ENCODE peak calls at places on chromosomes 3 and 15, in four cellular contexts. P is ovary, S is uterus, E is transverse colon. R is an unnamed sample.

GRCh38 chr3:32359766-32360513 is 31.7 kb upstream of the CMTM7 start:
- DNase-seq in S (no peak), P (no peak), E (no peak), R (no peak)

GRCh38 chr3:47791193-47791855 is 9.6 kb upstream of the SMARCC1 start:
- DNase-seq in E (no peak), P (no peak), S (no peak), R (no peak)

GRCh38 chr15:80953953-80954778 is 35.5 kb downstream of the MESD start:
- DNase-seq in S (no peak), P (no peak), E (no peak), R (no peak)

GRCh38 chr3:33145901-33146580 is 32.2 kb downstream of the CRTAP start:
- DNase-seq in E (no peak), P (no peak), S (no peak), R (no peak)

GRCh38 chr3:186596568-186597287 is 16.1 kb upstream of the AHSG start:
- DNase-seq in E (no peak), S (no peak), P (no peak), R (no peak)

GRCh38 chr3:17979248-17979647 is 236.8 kb upstream of the TBC1D5 start:
- DNase-seq in P (no peak), E (peak; percentile 8), S (no peak), R (no peak)

GRCh38 chr3:149010504-149010951 is 19.2 kb downstream of the GYG1 start:
- DNase-seq in E (no peak), S (no peak), P (no peak), R (no peak)

GRCh38 chr3:130700541-130700940 is 46.1 kb downstream of the PIK3R4 start:
- DNase-seq in S (no peak), P (no peak), E (no peak), R (peak; percentile 34)

GRCh38 chr3:53104762-53105161 is 25.5 kb downstream of the RFT1 start:
- DNase-seq in S (no peak), E (no peak), P (no peak), R (no peak)

GRCh38 chr3:149448331-149448831 is 26.1 kb upstream of the TM4SF4 start:
- DNase-seq in S (no peak), P (no peak), E (no peak), R (no peak)

GRCh38 chr15:50865515-50866370 is 42.7 kb upstream of the AP4E1 start:
- DNase-seq in S (no peak), E (no peak), P (no peak), R (no peak)

GRCh38 chr3:47022540-47023161 is 43.2 kb downstream of the NBEAL2 start:
- DNase-seq in P (no peak), E (peak; percentile 71), S (no peak), R (no peak)

GRCh38 chr15:31035610-31036009 is 44.2 kb upstream of the MTMR10 start:
- DNase-seq in S (no peak), P (no peak), E (no peak), R (no peak)

GRCh38 chr15:95872366-95872771 is 458.1 kb upstream of the NR2F2 start:
- DNase-seq in E (no peak), S (no peak), P (no peak), R (no peak)

GRCh38 chr15:98906712-98907083 is 100.9 kb downstream of the PGPEP1L start:
- DNase-seq in P (no peak), S (no peak), E (no peak), R (peak; percentile 53)

GRCh38 chr3:141876891-141877561 is 583 bp downstream of the ATP1B3 start:
- DNase-seq in E (peak; percentile 65), S (peak; percentile 60), P (peak; percentile 67), R (peak; percentile 77)

GRCh38 chr3:34758630-34759261 is 880.6 kb upstream of the ARPP21 start:
- DNase-seq in S (no peak), P (no peak), E (no peak), R (no peak)

GRCh38 chr3:196023947-196024346 is 57.9 kb downstream of the TFRC start:
- DNase-seq in P (no peak), E (no peak), S (no peak), R (no peak)

GRCh38 chr15:48244923-48245322 is 38.8 kb downstream of the SLC12A1 start:
- DNase-seq in E (no peak), P (no peak), S (no peak), R (no peak)

GRCh38 chr3:162400697-162401096 is 904.1 kb downstream of the OTOL1 start:
- DNase-seq in S (no peak), E (no peak), P (no peak), R (no peak)

GRCh38 chr3:179760944-179761343 is 108.1 kb downstream of the USP13 start:
- DNase-seq in E (no peak), S (no peak), P (no peak), R (no peak)

GRCh38 chr3:161310649-161311423 is 60.5 kb downstream of the SPTSSB start:
- DNase-seq in S (no peak), P (no peak), E (peak; percentile 17), R (no peak)

GRCh38 chr3:60053518-60054265 is 1003.9 kb upstream of the CFAP20DC start:
- DNase-seq in P (no peak), S (no peak), E (no peak), R (no peak)

GRCh38 chr3:119294889-119295769 is 946 bp downstream of the ARHGAP31 start:
- DNase-seq in S (peak; percentile 35), P (peak; percentile 61), E (peak; percentile 48), R (peak; percentile 72)

GRCh38 chr3:44125882-44126281 is 115.8 kb upstream of the TOPAZ1 start:
- DNase-seq in E (no peak), P (no peak), S (no peak), R (no peak)

GRCh38 chr3:113287818-113288648 is 76.7 kb downstream of the BOC start:
- DNase-seq in S (peak; percentile 63), P (no peak), E (peak; percentile 53), R (peak; percentile 45)

GRCh38 chr3:56800373-56801150 is 1.2 kb downstream of the ARHGEF3 start:
- DNase-seq in P (no peak), E (peak; percentile 45), S (no peak), R (no peak)

GRCh38 chr15:85587707-85588441 is 206.9 kb downstream of the KLHL25 start:
- DNase-seq in E (no peak), P (no peak), S (no peak), R (no peak)

GRCh38 chr15:76565366-76565765 is 228.8 kb downstream of the ISL2 start:
- DNase-seq in P (no peak), E (no peak), S (no peak), R (no peak)

GRCh38 chr3:70476174-70476573 is 163.7 kb upstream of the MDFIC2 start:
- DNase-seq in S (no peak), P (no peak), E (no peak), R (no peak)

GRCh38 chr3:137410028-137410427 is 354.1 kb upstream of the SOX14 start:
- DNase-seq in S (no peak), E (no peak), P (no peak), R (no peak)

GRCh38 chr3:177604181-177604580 is 406.9 kb upstream of the TBL1XR1 start:
- DNase-seq in E (no peak), S (no peak), P (no peak), R (no peak)

GRCh38 chr3:132284756-132285619 is 32.2 kb upstream of the ACP3 start:
- DNase-seq in E (no peak), P (no peak), S (no peak), R (no peak)

GRCh38 chr3:72258786-72259185 is 473.8 kb upstream of the PROK2 start:
- DNase-seq in P (no peak), S (no peak), E (no peak), R (no peak)

GRCh38 chr3:189513281-189514151 is 117.7 kb upstream of the TP63 start:
- DNase-seq in P (no peak), E (peak; percentile 59), S (no peak), R (no peak)

GRCh38 chr3:144324061-144324460 is 352.4 kb downstream of the DIPK2A start:
- DNase-seq in E (no peak), S (no peak), P (no peak), R (no peak)

GRCh38 chr15:68994981-68995753 is 19.3 kb upstream of the NOX5 start:
- DNase-seq in E (no peak), P (no peak), S (no peak), R (no peak)

GRCh38 chr15:68994149-68994548 is 20.3 kb upstream of the NOX5 start:
- DNase-seq in P (no peak), S (no peak), E (no peak), R (no peak)

GRCh38 chr15:68991723-68992122 is 22.8 kb upstream of the NOX5 start:
- DNase-seq in S (no peak), E (no peak), P (peak; percentile 67), R (no peak)

GRCh38 chr15:68992696-68993095 is 21.8 kb upstream of the NOX5 start:
- DNase-seq in P (no peak), E (no peak), S (no peak), R (no peak)

DNA sequence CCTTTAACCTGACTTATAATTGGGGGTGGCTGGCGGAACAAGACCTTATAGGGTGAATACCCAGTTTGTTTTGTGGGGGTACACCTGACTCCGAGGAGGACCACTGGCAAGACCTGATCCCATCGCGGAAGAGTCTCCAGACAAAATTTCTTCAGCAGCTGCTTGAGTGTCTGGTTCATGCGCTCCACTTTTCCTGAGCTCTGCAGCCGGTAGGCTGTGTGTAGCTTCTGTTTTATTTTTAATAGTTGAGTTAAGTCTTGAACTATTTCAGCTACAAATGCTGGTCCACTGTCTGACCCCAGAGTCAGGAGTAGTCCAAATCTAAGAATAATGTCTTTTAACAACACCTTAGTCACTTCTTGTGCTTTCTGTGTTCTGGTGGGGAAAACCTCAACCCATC is 21.2 kb upstream of the NOX5 start:
- DNase-seq in P (no peak), E (no peak), S (no peak), R (no peak)
- TF ChIP-seq POLR2A in P (no peak), E (no peak), S (no peak), R (no peak)

GRCh38 chr3:136262559-136262958 is 12.4 kb downstream of the PCCB start:
- DNase-seq in P (no peak), S (no peak), E (no peak), R (no peak)
- H3K36me3 ChIP-seq in P (no peaks in the 10 kb centered on the region), S (no peaks in the 10 kb centered on the region), E (no peaks in the 10 kb centered on the region), R (peaks cover 50% of the 10 kb centered on the region)

DNA sequence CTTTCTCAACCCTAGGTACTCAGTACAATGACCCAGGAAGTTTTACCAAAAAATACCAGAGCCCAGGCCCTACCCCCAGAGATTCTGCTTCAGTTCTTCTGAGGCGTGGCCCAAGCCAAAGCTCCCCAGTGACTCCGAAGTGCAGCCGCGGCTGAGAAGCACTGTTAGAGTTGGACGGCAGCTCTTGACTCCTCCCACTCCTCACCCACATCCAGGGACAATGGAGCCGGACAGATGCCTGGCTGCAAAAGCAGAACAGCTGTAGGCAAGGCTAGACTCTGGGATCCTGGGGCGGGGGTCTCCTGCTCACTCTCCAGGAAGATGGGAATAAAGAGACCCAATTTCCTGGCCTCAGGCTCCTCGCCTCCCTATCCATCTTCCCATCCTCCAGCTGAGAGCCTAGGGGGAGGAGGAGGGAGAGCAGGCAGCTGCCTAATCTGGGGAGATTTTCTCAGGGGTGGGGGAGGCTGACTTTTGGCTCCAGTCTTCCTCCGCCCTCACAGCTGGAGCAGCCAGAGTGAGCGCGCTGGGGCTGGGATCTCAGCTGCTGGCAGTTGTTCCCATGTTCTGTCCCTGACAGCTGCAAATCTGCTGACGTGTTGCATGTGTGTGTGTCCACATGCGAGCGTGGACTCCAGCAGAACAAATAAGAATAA is 223.8 kb downstream of the OPA1 start:
- DNase-seq in E (peak; percentile 83), P (peak; percentile 86), S (peak; percentile 87), R (peak; percentile 89)
- TF ChIP-seq POLR2A in E (no peak), P (no peak), S (no peak), R (no peak)

DNA sequence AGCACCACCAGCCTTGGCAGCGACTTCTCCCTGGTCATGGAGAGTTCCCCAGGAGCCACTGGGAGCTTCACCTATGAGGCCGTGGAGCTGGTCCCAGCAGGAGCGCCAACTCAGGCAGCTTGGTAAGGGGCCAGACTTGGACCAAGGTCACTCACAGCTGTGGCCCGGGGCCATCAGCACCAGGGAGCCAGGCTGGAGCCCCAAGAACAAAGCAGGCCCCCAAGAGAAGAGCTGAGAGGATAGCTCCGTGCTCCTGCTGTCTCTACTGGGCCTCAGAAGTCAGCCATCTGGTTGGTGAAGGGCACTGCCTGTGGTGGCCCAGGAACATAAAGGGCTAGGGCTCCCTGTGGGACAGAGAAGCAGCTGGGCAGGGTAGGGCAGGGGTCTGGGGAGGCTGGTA is 14.7 kb upstream of the CPNE9 start:
- DNase-seq in S (no peak), E (no peak), P (no peak), R (no peak)
- H3K36me3 ChIP-seq in S (no peaks in the 10 kb centered on the region), E (no peaks in the 10 kb centered on the region), P (no peaks in the 10 kb centered on the region), R (peaks cover 61% of the 10 kb centered on the region)